ENCODE peak calls at places on chromosomes 16 and 17, in four cellular contexts. One of them, this sample, is unnamed.

GRCh38 chr17:41917192-41917591 is 1.6 kb downstream of the ACLY start:
- DNase-seq in astrocyte of the spinal cord: peak
- DNase-seq in AG04449: no peak
- DNase-seq in left ventricle myocardium inferior: no peak
- DNase-seq in this sample: peak

GRCh38 chr17:9987779-9988585 is 82.9 kb upstream of the RCVRN start:
- DNase-seq in astrocyte of the spinal cord: no peak
- DNase-seq in AG04449: no peak
- DNase-seq in left ventricle myocardium inferior: peak
- DNase-seq in this sample: no peak

GRCh38 chr17:77840156-77840555 is 118.3 kb upstream of the TNRC6C start:
- DNase-seq in astrocyte of the spinal cord: peak
- DNase-seq in AG04449: no peak
- DNase-seq in left ventricle myocardium inferior: peak
- DNase-seq in this sample: peak

GRCh38 chr17:10177131-10177920 is 21.1 kb downstream of the GAS7 start:
- DNase-seq in astrocyte of the spinal cord: no peak
- DNase-seq in AG04449: no peak
- DNase-seq in left ventricle myocardium inferior: no peak
- DNase-seq in this sample: no peak

GRCh38 chr17:54883939-54884338 is 16.7 kb upstream of the TOM1L1 start:
- DNase-seq in astrocyte of the spinal cord: no peak
- DNase-seq in AG04449: no peak
- DNase-seq in left ventricle myocardium inferior: no peak
- DNase-seq in this sample: no peak

GRCh38 chr16:47966325-47966724 is 189.5 kb downstream of the ABCC12 start:
- DNase-seq in astrocyte of the spinal cord: no peak
- DNase-seq in AG04449: no peak
- DNase-seq in left ventricle myocardium inferior: no peak
- DNase-seq in this sample: no peak

GRCh38 chr17:81000631-81001357 is 9.2 kb downstream of the CHMP6 start:
- DNase-seq in astrocyte of the spinal cord: no peak
- DNase-seq in AG04449: no peak
- DNase-seq in left ventricle myocardium inferior: no peak
- DNase-seq in this sample: peak

GRCh38 chr17:68461122-68461539 is 3.8 kb upstream of the WIPI1 start:
- DNase-seq in astrocyte of the spinal cord: no peak
- DNase-seq in AG04449: no peak
- DNase-seq in left ventricle myocardium inferior: no peak
- DNase-seq in this sample: no peak

GRCh38 chr17:71331754-71332153 is 789.1 kb upstream of the SOX9 start:
- DNase-seq in astrocyte of the spinal cord: no peak
- DNase-seq in AG04449: no peak
- DNase-seq in left ventricle myocardium inferior: no peak
- DNase-seq in this sample: no peak

GRCh38 chr16:50992366-50993032 is 158.6 kb downstream of the SALL1 start:
- DNase-seq in astrocyte of the spinal cord: no peak
- DNase-seq in AG04449: no peak
- DNase-seq in left ventricle myocardium inferior: no peak
- DNase-seq in this sample: no peak

GRCh38 chr17:28406478-28406824 is 439 bp upstream of the SLC46A1 start:
- DNase-seq in astrocyte of the spinal cord: no peak
- DNase-seq in AG04449: no peak
- DNase-seq in left ventricle myocardium inferior: no peak
- DNase-seq in this sample: no peak

GRCh38 chr16:81740163-81740562 is 38.9 kb upstream of the PLCG2 start:
- DNase-seq in astrocyte of the spinal cord: no peak
- DNase-seq in AG04449: no peak
- DNase-seq in left ventricle myocardium inferior: no peak
- DNase-seq in this sample: no peak

GRCh38 chr17:68497885-68498319 is 14.3 kb upstream of the PRKAR1A start:
- DNase-seq in astrocyte of the spinal cord: no peak
- DNase-seq in AG04449: no peak
- DNase-seq in left ventricle myocardium inferior: no peak
- DNase-seq in this sample: no peak

GRCh38 chr16:626787-627457 is 3.9 kb upstream of the WFIKKN1 start:
- DNase-seq in astrocyte of the spinal cord: peak
- DNase-seq in AG04449: peak
- DNase-seq in left ventricle myocardium inferior: no peak
- DNase-seq in this sample: peak

GRCh38 chr16:11836653-11837244 is 14.6 kb downstream of the RSL1D1 start:
- DNase-seq in astrocyte of the spinal cord: peak
- DNase-seq in AG04449: no peak
- DNase-seq in left ventricle myocardium inferior: no peak
- DNase-seq in this sample: peak

GRCh38 chr16:82580293-82580900 is 46.4 kb upstream of the CDH13 start:
- DNase-seq in astrocyte of the spinal cord: peak
- DNase-seq in AG04449: no peak
- DNase-seq in left ventricle myocardium inferior: no peak
- DNase-seq in this sample: peak

GRCh38 chr17:76132574-76133338 is 8.3 kb downstream of the FOXJ1 start:
- DNase-seq in astrocyte of the spinal cord: no peak
- DNase-seq in AG04449: no peak
- DNase-seq in left ventricle myocardium inferior: no peak
- DNase-seq in this sample: peak

GRCh38 chr17:1206016-1206787 is 26.4 kb upstream of the ABR start:
- DNase-seq in astrocyte of the spinal cord: no peak
- DNase-seq in AG04449: no peak
- DNase-seq in left ventricle myocardium inferior: no peak
- DNase-seq in this sample: peak

GRCh38 chr17:29205047-29205446 is 24.8 kb upstream of the MYO18A start:
- DNase-seq in astrocyte of the spinal cord: no peak
- DNase-seq in AG04449: no peak
- DNase-seq in left ventricle myocardium inferior: no peak
- DNase-seq in this sample: no peak

GRCh38 chr17:83087788-83088360 is 8.5 kb downstream of the METRNL start:
- DNase-seq in astrocyte of the spinal cord: no peak
- DNase-seq in AG04449: no peak
- DNase-seq in left ventricle myocardium inferior: no peak
- DNase-seq in this sample: no peak

GRCh38 chr17:83088451-83089321 is 9.3 kb downstream of the METRNL start:
- DNase-seq in astrocyte of the spinal cord: no peak
- DNase-seq in AG04449: no peak
- DNase-seq in left ventricle myocardium inferior: no peak
- DNase-seq in this sample: no peak

GRCh38 chr17:83085526-83086196 is 6.3 kb downstream of the METRNL start:
- DNase-seq in astrocyte of the spinal cord: no peak
- DNase-seq in AG04449: no peak
- DNase-seq in left ventricle myocardium inferior: no peak
- DNase-seq in this sample: no peak

GRCh38 chr17:83086197-83086880 is 6.9 kb downstream of the METRNL start:
- DNase-seq in astrocyte of the spinal cord: peak
- DNase-seq in AG04449: no peak
- DNase-seq in left ventricle myocardium inferior: no peak
- DNase-seq in this sample: no peak

DNA sequence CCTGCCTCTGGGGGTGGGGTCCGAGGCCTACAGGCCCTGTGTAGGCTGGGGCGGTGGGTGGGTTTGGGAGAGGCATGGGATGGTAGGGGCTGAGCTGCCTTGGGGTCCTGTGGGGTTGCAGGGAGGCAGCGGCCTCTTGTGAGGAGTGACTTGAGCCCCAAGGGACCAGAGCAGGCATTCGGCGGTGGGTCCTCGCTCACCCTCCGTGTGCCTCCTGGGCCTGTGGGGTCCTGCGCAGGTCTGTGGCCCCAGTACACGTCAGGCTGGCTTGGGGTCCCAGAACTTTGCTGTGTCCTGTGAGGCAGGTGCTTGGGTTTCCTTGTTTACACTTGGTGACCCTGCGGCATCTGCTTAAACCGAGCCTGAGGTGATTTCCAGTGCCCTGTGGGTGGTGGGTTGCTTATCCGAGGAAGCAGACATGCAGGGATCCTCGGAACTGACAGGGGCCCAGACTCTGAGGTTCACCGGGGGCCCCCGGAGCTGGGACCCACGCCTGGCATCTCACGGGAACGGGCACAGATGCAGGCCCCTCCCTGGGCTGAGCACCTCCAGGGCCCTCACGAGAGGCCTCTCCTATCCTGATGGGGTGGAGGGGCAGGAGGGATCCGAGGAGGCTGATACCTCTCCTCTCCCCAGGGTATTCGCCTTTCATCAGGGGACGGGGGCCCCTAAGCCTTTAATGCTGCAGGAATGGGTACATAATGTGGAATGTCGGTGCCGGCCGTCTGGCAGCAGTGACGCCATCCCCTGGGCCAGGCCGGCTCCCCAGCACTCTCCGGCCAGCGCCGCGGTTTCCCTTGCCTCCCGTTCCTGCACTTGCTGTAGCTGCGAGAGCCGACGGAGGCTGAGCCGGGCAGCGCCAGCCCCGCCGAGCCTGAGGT is 7.7 kb downstream of the METRNL start:
- DNase-seq in astrocyte of the spinal cord: no peak
- DNase-seq in AG04449: no peak
- DNase-seq in left ventricle myocardium inferior: no peak
- DNase-seq in this sample: no peak
- TF ChIP-seq CTCF in astrocyte of the spinal cord: no peak
- TF ChIP-seq CTCF in AG04449: no peak
- TF ChIP-seq CTCF in left ventricle myocardium inferior: no peak
- TF ChIP-seq CTCF in this sample: no peak

GRCh38 chr16:4723071-4723767 is 10.9 kb downstream of the ANKS3 start:
- DNase-seq in astrocyte of the spinal cord: peak
- DNase-seq in AG04449: no peak
- DNase-seq in left ventricle myocardium inferior: no peak
- DNase-seq in this sample: peak
- TF ChIP-seq CTCF in astrocyte of the spinal cord: no peak
- TF ChIP-seq CTCF in AG04449: no peak
- TF ChIP-seq CTCF in left ventricle myocardium inferior: no peak
- TF ChIP-seq CTCF in this sample: no peak

GRCh38 chr17:73470369-73470768 is 158.6 kb upstream of the CDC42EP4 start:
- DNase-seq in astrocyte of the spinal cord: no peak
- DNase-seq in AG04449: no peak
- DNase-seq in left ventricle myocardium inferior: no peak
- DNase-seq in this sample: peak
- TF ChIP-seq CTCF in astrocyte of the spinal cord: no peak
- TF ChIP-seq CTCF in AG04449: no peak
- TF ChIP-seq CTCF in left ventricle myocardium inferior: no peak
- TF ChIP-seq CTCF in this sample: no peak

GRCh38 chr17:8158267-8159031 is 4.3 kb downstream of the VAMP2 start:
- DNase-seq in astrocyte of the spinal cord: peak
- DNase-seq in AG04449: peak
- DNase-seq in left ventricle myocardium inferior: peak
- DNase-seq in this sample: peak
- TF ChIP-seq CTCF in astrocyte of the spinal cord: peak
- TF ChIP-seq CTCF in AG04449: peak
- TF ChIP-seq CTCF in left ventricle myocardium inferior: peak
- TF ChIP-seq CTCF in this sample: peak

GRCh38 chr16:74029122-74029805 is 267.4 kb upstream of the PSMD7 start:
- DNase-seq in astrocyte of the spinal cord: no peak
- DNase-seq in AG04449: no peak
- DNase-seq in left ventricle myocardium inferior: no peak
- DNase-seq in this sample: no peak

GRCh38 chr16:74030000-74030399 is 266.6 kb upstream of the PSMD7 start:
- DNase-seq in astrocyte of the spinal cord: no peak
- DNase-seq in AG04449: no peak
- DNase-seq in left ventricle myocardium inferior: no peak
- DNase-seq in this sample: no peak

GRCh38 chr16:74031551-74031950 is 265.1 kb upstream of the PSMD7 start:
- DNase-seq in astrocyte of the spinal cord: no peak
- DNase-seq in AG04449: no peak
- DNase-seq in left ventricle myocardium inferior: no peak
- DNase-seq in this sample: no peak

GRCh38 chr16:74035816-74036215 is 260.8 kb upstream of the PSMD7 start:
- DNase-seq in astrocyte of the spinal cord: no peak
- DNase-seq in AG04449: no peak
- DNase-seq in left ventricle myocardium inferior: no peak
- DNase-seq in this sample: no peak

GRCh38 chr16:74034862-74035261 is 261.8 kb upstream of the PSMD7 start:
- DNase-seq in astrocyte of the spinal cord: peak
- DNase-seq in AG04449: no peak
- DNase-seq in left ventricle myocardium inferior: no peak
- DNase-seq in this sample: no peak
- TF ChIP-seq CTCF in astrocyte of the spinal cord: peak
- TF ChIP-seq CTCF in AG04449: no peak
- TF ChIP-seq CTCF in left ventricle myocardium inferior: peak
- TF ChIP-seq CTCF in this sample: peak

GRCh38 chr17:3732171-3732570 is 8.5 kb downstream of the HASPIN start:
- DNase-seq in astrocyte of the spinal cord: peak
- DNase-seq in AG04449: no peak
- DNase-seq in left ventricle myocardium inferior: no peak
- DNase-seq in this sample: peak
- TF ChIP-seq CTCF in astrocyte of the spinal cord: no peak
- TF ChIP-seq CTCF in AG04449: no peak
- TF ChIP-seq CTCF in left ventricle myocardium inferior: no peak
- TF ChIP-seq CTCF in this sample: no peak